ENCODE peak calls at places on chromosomes 7 and 10, in seven cellular contexts. V, Q, F, E, I, P and A are unnamed samples.

GRCh38 chr10:128511284-128511683 is 385.1 kb upstream of the MKI67 start:
- DNase-seq in F (no peak), V (no peak), I (no peak), Q (no peak), E (no peak), P (no peak), A (no peak)

GRCh38 chr10:92574545-92575377 is 868 bp upstream of the IDE start:
- DNase-seq in V (no peak), P (no peak), Q (no peak), E (peak), I (peak), F (no peak), A (no peak)

GRCh38 chr10:121455377-121455776 is 142.9 kb downstream of the FGFR2 start:
- DNase-seq in V (no peak), P (no peak), F (peak), E (no peak), I (no peak), Q (no peak), A (no peak)

GRCh38 chr10:71731791-71732190 is 12.2 kb upstream of the C10orf105 start:
- DNase-seq in I (peak), F (no peak), P (no peak), V (no peak), Q (peak), E (no peak), A (no peak)

GRCh38 chr7:92425311-92425947 is 21.9 kb upstream of the GATAD1 start:
- DNase-seq in P (no peak), V (no peak), I (no peak), F (peak), Q (no peak), E (no peak), A (no peak)

GRCh38 chr7:97246317-97246716 is 128.8 kb downstream of the SDHAF3 start:
- DNase-seq in F (no peak), V (no peak), E (no peak), Q (no peak), I (no peak), P (no peak), A (no peak)

GRCh38 chr7:128937647-128938523 is at the start of gene IRF5:
- DNase-seq in I (no peak), V (no peak), F (peak), Q (no peak), E (no peak), P (peak), A (no peak)

GRCh38 chr10:19421664-19422063 is 373.1 kb downstream of the MALRD1 start:
- DNase-seq in Q (no peak), I (no peak), F (no peak), P (no peak), V (no peak), E (no peak), A (no peak)

GRCh38 chr10:103184615-103185014 is 8.5 kb downstream of the NT5C2 start:
- DNase-seq in Q (no peak), E (no peak), I (no peak), F (no peak), P (no peak), V (no peak), A (no peak)

DNA sequence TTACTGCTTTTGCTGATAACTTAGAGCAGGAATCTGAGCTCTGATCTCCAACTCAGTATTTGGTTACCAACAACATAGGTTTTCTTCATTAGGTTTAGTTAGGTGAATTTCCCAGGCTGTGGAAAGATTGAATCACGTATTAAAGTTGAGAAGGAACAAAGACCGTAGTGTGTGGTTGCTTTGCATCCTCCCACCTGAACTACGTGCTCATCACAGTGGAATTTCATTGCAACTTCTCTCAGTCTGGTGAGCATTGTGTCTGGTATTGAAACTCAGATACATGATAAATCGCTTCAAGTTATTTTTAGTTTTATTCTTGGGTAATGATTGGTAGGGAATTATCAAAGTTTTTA is 139.4 kb upstream of the AKR1E2 start:
- DNase-seq in V (no peak), F (no peak), Q (no peak), P (no peak), E (peak), I (no peak), A (no peak)
- H3K27ac ChIP-seq in V (peak), F (no peak), Q (no peak), P (no peak), E (no peak), I (no peak), A (no peak)

GRCh38 chr7:71937840-71938371 is 474.2 kb downstream of the CALN1 start:
- DNase-seq in V (no peak), Q (no peak), I (no peak), P (no peak), F (no peak), E (no peak), A (no peak)
- H3K27ac ChIP-seq in V (no peak), Q (no peak), I (no peak), P (no peak), F (no peak), E (no peak), A (no peak)

GRCh38 chr10:21334891-21335696 is 190.4 kb downstream of the SKIDA1 start:
- DNase-seq in Q (no peak), P (peak), E (peak), F (peak), I (no peak), V (peak), A (no peak)
- H3K27ac ChIP-seq in Q (no peak), P (peak), E (peak), F (no peak), I (no peak), V (peak), A (no peak)

GRCh38 chr10:63724922-63725321 is 203.7 kb downstream of the REEP3 start:
- DNase-seq in E (no peak), P (no peak), I (no peak), V (no peak), Q (no peak), F (no peak), A (no peak)

GRCh38 chr10:63723320-63723719 is 202.1 kb downstream of the REEP3 start:
- DNase-seq in V (no peak), Q (no peak), P (no peak), I (no peak), F (no peak), E (no peak), A (no peak)

GRCh38 chr10:63722537-63722936 is 201.3 kb downstream of the REEP3 start:
- DNase-seq in V (no peak), I (no peak), P (peak), Q (no peak), F (no peak), E (peak), A (no peak)

GRCh38 chr10:63720689-63721088 is 199.5 kb downstream of the REEP3 start:
- DNase-seq in P (no peak), V (no peak), I (no peak), E (no peak), Q (no peak), F (no peak), A (no peak)

DNA sequence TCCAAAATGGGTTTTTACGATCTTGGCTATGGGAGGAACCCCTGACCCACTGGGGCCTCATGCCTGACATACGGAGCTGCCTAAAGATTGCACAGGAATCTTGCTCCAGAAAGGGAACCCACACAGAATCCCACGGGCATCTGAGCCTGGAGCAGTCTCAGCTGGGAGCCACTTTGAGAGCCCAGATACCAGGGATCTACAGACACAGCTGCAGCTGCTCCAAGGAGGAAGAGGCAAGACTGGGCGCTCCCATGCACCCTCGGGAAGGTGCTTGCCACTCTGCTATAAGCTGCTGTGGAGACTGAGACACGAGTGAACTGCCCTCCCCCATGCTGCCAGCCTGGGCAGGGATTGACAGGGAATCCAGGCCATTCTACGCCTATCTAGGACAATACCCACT is 202.5 kb downstream of the REEP3 start:
- DNase-seq in I (no peak), Q (no peak), F (no peak), E (no peak), P (no peak), V (no peak), A (no peak)
- H3K27ac ChIP-seq in I (no peak), Q (no peak), F (no peak), E (no peak), P (no peak), V (no peak), A (no peak)

DNA sequence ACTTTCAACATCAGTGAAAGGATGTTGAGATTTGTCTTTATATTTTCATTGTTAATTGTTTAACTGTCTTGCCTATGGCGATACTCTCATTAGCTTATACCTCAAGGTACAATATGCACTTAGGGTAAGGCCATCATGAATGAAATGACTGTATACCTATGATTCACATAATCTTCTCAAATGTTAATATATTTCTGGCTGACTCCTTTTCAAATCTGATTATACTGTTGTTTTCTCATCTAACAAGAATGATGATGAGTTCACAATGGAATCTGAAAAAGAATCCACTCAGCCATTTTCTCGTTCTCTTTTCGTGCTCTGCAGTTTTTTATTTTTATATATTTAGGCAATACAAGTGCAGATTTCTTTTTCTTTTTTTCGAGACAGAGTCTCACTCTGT is 159.1 kb downstream of the ARHGAP12 start:
- DNase-seq in Q (no peak), E (peak), F (no peak), V (no peak), P (no peak), I (no peak), A (no peak)
- H3K27ac ChIP-seq in Q (no peak), E (peak), F (no peak), V (no peak), P (peak), I (no peak), A (no peak)

GRCh38 chr7:151699147-151699546 is 177.8 kb downstream of the PRKAG2 start:
- DNase-seq in V (no peak), I (no peak), E (peak), Q (no peak), P (no peak), F (no peak), A (no peak)
- H3K27ac ChIP-seq in V (peak), I (no peak), E (no peak), Q (no peak), P (no peak), F (no peak), A (no peak)